ENCODE peak calls at places on chromosomes 4 and X, in eight cellular contexts. R is H7; G is CD8-positive, alpha-beta T cell; V is aorta; X is BE2C; W is pancreas; J is tibial artery; F is vagina. B is an unnamed sample.

GRCh38 chr4:10701702-10702460 is 17.3 kb upstream of the CLNK start:
- DNase-seq in R (no peak), G (no peak), V (no peak), X (no peak), W (no peak), J (no peak), F (no peak), B (peak; percentile 74)

GRCh38 chrX:42128020-42128419 is 204.7 kb upstream of the CASK start:
- DNase-seq in R (no peak), G (no peak), V (no peak), X (no peak), W (no peak), J (no peak), F (no peak), B (no peak)

GRCh38 chr4:30619679-30620078 is 100.5 kb upstream of the PCDH7 start:
- DNase-seq in R (no peak), G (no peak), V (no peak), X (no peak), W (no peak), J (no peak), F (no peak), B (peak; percentile 32)

GRCh38 chrX:126165721-126166401 is at the start of gene DCAF12L2:
- DNase-seq in R (peak; percentile 60), G (no peak), V (no peak), X (no peak), W (no peak), J (no peak), F (no peak), B (no peak)

GRCh38 chr4:83644677-83645639 is 109.0 kb downstream of the GPAT3 start:
- DNase-seq in R (peak; percentile 27), G (no peak), V (no peak), X (peak; percentile 28), W (no peak), J (no peak), F (no peak), B (peak; percentile 58)

GRCh38 chrX:78555401-78555980 is 103.6 kb downstream of the RTL3 start:
- DNase-seq in R (no peak), G (no peak), V (no peak), X (no peak), W (no peak), J (no peak), F (no peak), B (no peak)

GRCh38 chr4:89469930-89470375 is 162.4 kb upstream of the GPRIN3 start:
- DNase-seq in R (no peak), G (no peak), V (no peak), X (no peak), W (no peak), J (no peak), F (no peak), B (peak; percentile 91)

GRCh38 chr4:11624370-11624769 is 195.7 kb upstream of the HS3ST1 start:
- DNase-seq in R (no peak), G (no peak), V (no peak), X (no peak), W (no peak), J (no peak), F (no peak), B (peak; percentile 95)

GRCh38 chrX:73206366-73206765 is 8.3 kb downstream of the NAP1L2 start:
- DNase-seq in R (no peak), G (no peak), V (no peak), X (no peak), W (no peak), J (no peak), F (no peak), B (no peak)

GRCh38 chr4:68906238-68907137 is 45.1 kb downstream of the UGT2A3 start:
- DNase-seq in R (peak; percentile 19), G (no peak), V (no peak), X (no peak), W (peak; percentile 40), J (no peak), F (no peak), B (peak; percentile 12)

GRCh38 chr4:140743194-140743931 is 12.8 kb downstream of the TBC1D9 start:
- DNase-seq in R (peak; percentile 4), G (no peak), V (no peak), X (peak; percentile 18), W (no peak), J (no peak), F (no peak), B (peak; percentile 49)

GRCh38 chr4:26088433-26088928 is 174.5 kb downstream of the SMIM20 start:
- DNase-seq in R (no peak), G (no peak), V (no peak), X (no peak), W (no peak), J (peak; percentile 62), F (no peak), B (peak; percentile 95)

GRCh38 chr4:136713140-136713539 is 819.2 kb downstream of the PCDH18 start:
- DNase-seq in R (peak; percentile 3), G (no peak), V (no peak), X (no peak), W (no peak), J (no peak), F (no peak), B (no peak)

GRCh38 chrX:88746925-88747324 is at the start of gene CPXCR1:
- DNase-seq in R (no peak), G (no peak), V (no peak), X (no peak), W (no peak), J (no peak), F (no peak), B (no peak)

GRCh38 chr4:78940752-78941151 is 1.5 kb upstream of the PAQR3 start:
- DNase-seq in R (no peak), G (no peak), V (no peak), X (no peak), W (no peak), J (no peak), F (no peak), B (no peak)

DNA sequence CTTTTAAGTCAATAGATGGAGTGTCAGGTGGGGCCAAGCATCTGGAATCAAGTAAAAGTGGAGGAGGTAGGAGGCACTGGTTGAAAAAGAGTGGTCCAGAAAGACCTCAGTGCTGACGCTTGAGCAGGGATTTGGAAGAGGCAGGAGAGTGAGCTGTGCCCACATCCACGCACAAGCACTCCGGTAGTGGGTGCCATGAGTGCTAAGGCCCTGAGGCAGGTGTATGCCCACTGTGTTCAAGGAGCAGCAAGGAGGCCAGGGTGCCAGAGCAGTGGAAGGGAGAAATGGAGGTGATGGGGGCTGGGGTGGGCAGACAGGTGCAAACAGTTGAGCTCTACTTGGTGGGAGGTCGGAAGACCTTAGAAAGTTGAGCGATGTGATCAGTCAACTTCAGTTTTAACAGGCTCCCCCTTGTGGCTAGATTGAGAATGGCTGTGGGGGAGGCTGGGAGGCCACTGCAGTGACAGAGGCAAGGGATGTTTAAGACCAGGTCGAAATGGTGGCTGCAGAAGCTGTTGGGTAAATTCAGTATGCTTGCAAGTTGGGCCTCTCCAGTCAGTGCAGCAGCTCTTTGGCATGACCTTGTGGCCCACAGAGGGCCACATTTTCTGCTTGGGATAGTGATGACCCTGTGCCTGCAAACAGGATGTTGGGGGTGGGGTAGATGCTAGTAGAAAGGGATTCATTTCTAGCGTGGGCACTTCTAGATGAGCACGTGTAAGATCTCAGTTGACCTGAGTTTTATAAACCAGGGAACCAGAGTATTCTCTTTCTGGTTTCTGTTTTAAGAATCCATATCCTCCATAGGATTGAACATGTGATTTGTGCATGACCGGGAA is 12.7 kb downstream of the TKTL1 start:
- DNase-seq in R (peak; percentile 76), G (peak; percentile 71), V (peak; percentile 73), X (peak; percentile 66), W (peak; percentile 46), J (peak; percentile 62), F (no peak), B (peak; percentile 32)
- H3K27me3 ChIP-seq in R (no peaks in the 10 kb centered on the region), G (no peaks in the 10 kb centered on the region), V (no peaks in the 10 kb centered on the region), X (no peaks in the 10 kb centered on the region), W (no peaks in the 10 kb centered on the region), J (no peaks in the 10 kb centered on the region), F (no peaks in the 10 kb centered on the region), B (no peaks in the 10 kb centered on the region)

GRCh38 chrX:136783159-136783558 is 2.4 kb upstream of the ARHGEF6 start:
- DNase-seq in R (no peak), G (no peak), V (no peak), X (no peak), W (no peak), J (no peak), F (no peak), B (peak; percentile 63)
- H3K27me3 ChIP-seq in R (no peaks in the 10 kb centered on the region), G (no peaks in the 10 kb centered on the region), V (no peaks in the 10 kb centered on the region), X (no peaks in the 10 kb centered on the region), W (no peaks in the 10 kb centered on the region), J (no peaks in the 10 kb centered on the region), F (no peaks in the 10 kb centered on the region), B (no peaks in the 10 kb centered on the region)

GRCh38 chrX:72141372-72142004 is 9.8 kb upstream of the RTL5 start:
- DNase-seq in R (no peak), G (no peak), V (no peak), X (no peak), W (no peak), J (no peak), F (no peak), B (peak; percentile 15)
- H3K27me3 ChIP-seq in R (no peaks in the 10 kb centered on the region), G (no peaks in the 10 kb centered on the region), V (no peaks in the 10 kb centered on the region), X (no peaks in the 10 kb centered on the region), W (no peaks in the 10 kb centered on the region), J (no peaks in the 10 kb centered on the region), F (no peaks in the 10 kb centered on the region), B (no peaks in the 10 kb centered on the region)

GRCh38 chr4:158169931-158170690 is 2.7 kb downstream of the GASK1B start:
- DNase-seq in R (no peak), G (no peak), V (no peak), X (peak; percentile 7), W (no peak), J (no peak), F (no peak), B (no peak)
- H3K27me3 ChIP-seq in R (no peaks in the 10 kb centered on the region), G (no peaks in the 10 kb centered on the region), V (no peaks in the 10 kb centered on the region), X (no peaks in the 10 kb centered on the region), W (no peaks in the 10 kb centered on the region), J (no peaks in the 10 kb centered on the region), F (no peaks in the 10 kb centered on the region), B (no peaks in the 10 kb centered on the region)

DNA sequence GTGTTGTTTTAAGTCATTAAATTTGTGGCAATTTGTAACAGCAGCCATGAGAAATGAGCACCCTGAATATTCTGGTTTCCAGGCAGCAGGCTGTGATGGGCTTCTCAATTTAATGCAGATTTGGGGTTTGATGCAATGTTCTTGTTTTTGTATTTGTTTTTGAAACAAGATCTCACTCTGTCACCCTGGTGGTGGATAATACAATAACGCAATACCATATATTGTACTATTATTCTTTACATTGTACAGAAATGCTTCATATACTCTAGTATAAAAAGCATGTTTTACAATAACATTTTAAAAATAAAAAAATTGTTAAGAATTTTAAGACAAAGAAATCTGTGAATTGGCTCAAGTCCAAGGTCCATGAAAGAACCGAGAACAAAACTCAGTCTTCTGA is 129.1 kb downstream of the USP46 start:
- DNase-seq in R (no peak), G (no peak), V (no peak), X (no peak), W (no peak), J (no peak), F (no peak), B (no peak)
- H3K27me3 ChIP-seq in R (no peaks in the 10 kb centered on the region), G (no peaks in the 10 kb centered on the region), V (no peaks in the 10 kb centered on the region), X (no peaks in the 10 kb centered on the region), W (no peaks in the 10 kb centered on the region), J (no peaks in the 10 kb centered on the region), F (no peaks in the 10 kb centered on the region), B (no peaks in the 10 kb centered on the region)

GRCh38 chr4:16677545-16677944 is 220.9 kb downstream of the LDB2 start:
- DNase-seq in R (no peak), G (no peak), V (no peak), X (no peak), W (no peak), J (no peak), F (no peak), B (no peak)
- H3K27me3 ChIP-seq in R (no peaks in the 10 kb centered on the region), G (no peaks in the 10 kb centered on the region), V (no peaks in the 10 kb centered on the region), X (no peaks in the 10 kb centered on the region), W (no peaks in the 10 kb centered on the region), J (no peaks in the 10 kb centered on the region), F (no peaks in the 10 kb centered on the region), B (no peaks in the 10 kb centered on the region)